ENCODE peak calls at places on chromosomes 4 and X, in ten cellular contexts. M, K, I, O, U, S, Y, A, W and Q are unnamed samples.

GRCh38 chr4:125115476-125115875 is 199.3 kb upstream of the FAT4 start:
- DNase-seq in U (peak), A (no peak), O (no peak), Y (no peak), S (no peak), W (no peak), K (no peak), M (no peak), I (no peak), Q (no peak)

GRCh38 chr4:122854860-122855259 is 28.2 kb downstream of the FGF2 start:
- DNase-seq in M (peak), I (no peak), S (no peak), Y (no peak), W (no peak), U (no peak), A (no peak), K (no peak), O (no peak), Q (no peak)

GRCh38 chr4:2497324-2497723 is 28.4 kb downstream of the RNF4 start:
- DNase-seq in I (no peak), K (no peak), O (no peak), S (no peak), A (no peak), U (no peak), Y (no peak), M (no peak), W (no peak), Q (no peak)

GRCh38 chr4:28082686-28083390 is 1222.2 kb downstream of the STIM2 start:
- DNase-seq in W (peak), U (no peak), K (no peak), O (no peak), S (no peak), M (no peak), I (no peak), Y (no peak), A (no peak), Q (no peak)

GRCh38 chrX:154729439-154729838 is 21.4 kb downstream of the GAB3 start:
- DNase-seq in W (no peak), A (no peak), O (no peak), M (no peak), Y (no peak), U (no peak), I (no peak), S (no peak), K (no peak), Q (no peak)

GRCh38 chr4:168212656-168213055 is 105.9 kb downstream of the DDX60 start:
- DNase-seq in Y (no peak), O (no peak), A (no peak), I (no peak), M (no peak), S (no peak), W (no peak), U (no peak), K (no peak), Q (no peak)

GRCh38 chr4:86218721-86219481 is 141.0 kb downstream of the MAPK10 start:
- DNase-seq in I (no peak), A (no peak), Y (no peak), M (no peak), K (peak), W (peak), U (peak), S (no peak), O (no peak), Q (no peak)

GRCh38 chr4:8283161-8283560 is 13.6 kb downstream of the HTRA3 start:
- DNase-seq in O (no peak), W (no peak), I (peak), K (no peak), Y (no peak), U (no peak), M (no peak), S (no peak), A (no peak), Q (no peak)

GRCh38 chr4:81120055-81120454 is 89.5 kb downstream of the BMP3 start:
- DNase-seq in Y (no peak), M (no peak), S (no peak), W (no peak), K (no peak), I (no peak), A (no peak), O (no peak), U (no peak), Q (no peak)

GRCh38 chr4:55018521-55018920 is 106.9 kb downstream of the KDR start:
- DNase-seq in M (no peak), U (no peak), O (no peak), W (peak), A (no peak), Y (no peak), I (no peak), S (no peak), K (no peak), Q (no peak)

GRCh38 chr4:9931196-9931595 is 90.1 kb downstream of the SLC2A9 start:
- DNase-seq in I (no peak), M (no peak), Y (no peak), O (no peak), K (no peak), S (no peak), W (no peak), U (no peak), A (no peak), Q (no peak)

GRCh38 chr4:31007858-31008257 is 287.7 kb downstream of the PCDH7 start:
- DNase-seq in S (no peak), U (no peak), K (no peak), O (no peak), M (no peak), I (no peak), Y (no peak), W (no peak), A (no peak), Q (no peak)

GRCh38 chr4:152352645-152353116 is 183.2 kb downstream of the FBXW7 start:
- DNase-seq in M (peak), K (peak), I (peak), W (peak), O (peak), Y (peak), U (peak), A (no peak), S (peak), Q (no peak)

GRCh38 chr4:76011018-76011670 is 3.8 kb upstream of the CXCL9 start:
- DNase-seq in M (no peak), S (no peak), A (no peak), Y (no peak), U (no peak), K (no peak), I (no peak), W (no peak), O (no peak), Q (no peak)

GRCh38 chr4:183099537-183100297 is 660 bp downstream of the WWC2 start:
- DNase-seq in O (no peak), K (no peak), S (peak), A (no peak), I (peak), U (no peak), W (peak), M (peak), Y (peak), Q (no peak)

GRCh38 chr4:70571772-70572171 is 20.3 kb upstream of the AMBN start:
- DNase-seq in A (no peak), U (no peak), M (no peak), O (no peak), S (no peak), Y (no peak), W (no peak), K (no peak), I (no peak), Q (no peak)

GRCh38 chrX:54597728-54598127 is 67.7 kb downstream of the GNL3L start:
- DNase-seq in O (no peak), S (no peak), I (no peak), W (no peak), K (no peak), U (no peak), M (no peak), Y (no peak), A (no peak), Q (no peak)

GRCh38 chr4:8920969-8921368 is 49.3 kb upstream of the HMX1 start:
- DNase-seq in W (no peak), A (no peak), U (no peak), O (no peak), S (no peak), K (no peak), M (peak), Y (peak), I (no peak), Q (no peak)

GRCh38 chr4:146245246-146245645 is 30.9 kb downstream of the REELD1 start:
- DNase-seq in U (no peak), Y (no peak), K (no peak), I (no peak), O (peak), W (no peak), M (no peak), A (no peak), S (no peak), Q (no peak)

GRCh38 chr4:146244496-146244895 is 30.2 kb downstream of the REELD1 start:
- DNase-seq in M (no peak), Y (no peak), W (no peak), K (no peak), A (no peak), U (no peak), I (no peak), O (no peak), S (no peak), Q (no peak)

GRCh38 chr4:146243883-146244277 is 29.5 kb downstream of the REELD1 start:
- DNase-seq in W (no peak), S (no peak), O (no peak), I (no peak), A (no peak), Y (no peak), K (no peak), U (no peak), M (no peak), Q (no peak)

GRCh38 chr4:146245899-146246298 is 31.6 kb downstream of the REELD1 start:
- DNase-seq in Y (no peak), W (no peak), O (no peak), K (no peak), I (no peak), U (no peak), A (no peak), M (no peak), S (no peak), Q (no peak)

GRCh38 chr4:146243141-146243882 is 29.0 kb downstream of the REELD1 start:
- DNase-seq in K (no peak), O (no peak), I (no peak), S (no peak), A (peak), W (peak), Y (no peak), M (peak), U (peak), Q (no peak)
- TF ChIP-seq CTCF in K (no peak), O (peak), I (no peak), S (peak), A (peak), W (peak), Y (no peak), M (peak), U (no peak), Q (peak)

GRCh38 chrX:41293269-41293668 is 40.7 kb upstream of the DDX3X start:
- DNase-seq in O (no peak), W (no peak), K (no peak), I (no peak), A (no peak), Y (no peak), M (no peak), S (no peak), U (peak), Q (no peak)
- TF ChIP-seq CTCF in O (no peak), W (peak), K (no peak), I (no peak), A (no peak), Y (no peak), M (no peak), S (peak), U (peak), Q (peak)

GRCh38 chr4:89306486-89307184 is 965 bp downstream of the GPRIN3 start:
- DNase-seq in O (no peak), S (no peak), I (no peak), U (no peak), Y (no peak), K (no peak), A (peak), M (no peak), W (no peak), Q (no peak)

GRCh38 chr4:89305712-89306437 is 1.7 kb downstream of the GPRIN3 start:
- DNase-seq in A (no peak), K (no peak), Y (no peak), S (no peak), M (no peak), I (no peak), W (peak), O (no peak), U (peak), Q (peak)

GRCh38 chr4:89307185-89307445 is 485 bp downstream of the GPRIN3 start:
- DNase-seq in Y (no peak), I (no peak), O (no peak), U (no peak), K (no peak), M (no peak), A (no peak), S (no peak), W (no peak), Q (no peak)

GRCh38 chr4:89308161-89308500 is 531 bp upstream of the GPRIN3 start:
- DNase-seq in K (no peak), M (no peak), U (no peak), O (no peak), W (no peak), Y (no peak), S (no peak), A (no peak), I (no peak), Q (no peak)

DNA sequence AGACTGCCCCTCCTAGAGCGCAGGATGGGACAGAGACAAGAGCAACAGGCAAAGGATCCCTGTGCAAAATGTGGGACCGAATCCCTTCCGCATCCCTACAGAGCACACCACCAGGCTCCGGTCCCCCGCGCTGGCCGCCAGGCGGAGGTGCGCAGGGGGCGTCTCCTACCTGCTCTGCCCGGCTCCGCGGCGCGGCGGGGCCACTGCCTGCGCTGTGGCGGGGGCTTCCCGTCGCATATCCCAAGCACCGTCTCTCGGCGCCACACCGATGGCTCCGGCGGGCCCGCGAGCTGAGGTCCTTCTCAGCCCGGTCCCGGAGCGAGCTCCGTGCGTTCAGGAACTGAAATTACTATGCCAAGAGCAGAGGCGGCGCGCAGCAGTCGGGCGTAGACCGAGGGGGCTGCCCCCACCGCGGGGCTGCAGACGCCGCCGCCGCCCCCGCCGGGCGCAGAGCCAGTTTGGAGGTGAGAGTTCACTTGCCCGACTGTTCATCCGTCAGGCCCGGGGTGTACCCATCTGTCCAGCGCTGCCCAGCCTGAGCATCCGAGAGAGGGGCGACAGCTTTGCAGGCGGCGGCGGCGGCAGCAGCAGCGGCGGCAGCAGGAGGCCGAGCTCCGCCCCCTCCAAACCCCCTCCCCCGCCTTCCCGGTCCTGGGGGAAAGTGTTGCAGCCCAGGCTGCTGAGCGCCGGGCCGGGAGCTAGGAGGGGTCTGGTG is at the start of gene GPRIN3:
- DNase-seq in K (no peak), S (peak), U (peak), W (peak), M (peak), I (peak), Y (peak), O (peak), A (peak), Q (peak)
- TF ChIP-seq CTCF in K (no peak), S (peak), U (no peak), W (no peak), M (no peak), I (no peak), Y (no peak), O (no peak), A (no peak), Q (no peak)

DNA sequence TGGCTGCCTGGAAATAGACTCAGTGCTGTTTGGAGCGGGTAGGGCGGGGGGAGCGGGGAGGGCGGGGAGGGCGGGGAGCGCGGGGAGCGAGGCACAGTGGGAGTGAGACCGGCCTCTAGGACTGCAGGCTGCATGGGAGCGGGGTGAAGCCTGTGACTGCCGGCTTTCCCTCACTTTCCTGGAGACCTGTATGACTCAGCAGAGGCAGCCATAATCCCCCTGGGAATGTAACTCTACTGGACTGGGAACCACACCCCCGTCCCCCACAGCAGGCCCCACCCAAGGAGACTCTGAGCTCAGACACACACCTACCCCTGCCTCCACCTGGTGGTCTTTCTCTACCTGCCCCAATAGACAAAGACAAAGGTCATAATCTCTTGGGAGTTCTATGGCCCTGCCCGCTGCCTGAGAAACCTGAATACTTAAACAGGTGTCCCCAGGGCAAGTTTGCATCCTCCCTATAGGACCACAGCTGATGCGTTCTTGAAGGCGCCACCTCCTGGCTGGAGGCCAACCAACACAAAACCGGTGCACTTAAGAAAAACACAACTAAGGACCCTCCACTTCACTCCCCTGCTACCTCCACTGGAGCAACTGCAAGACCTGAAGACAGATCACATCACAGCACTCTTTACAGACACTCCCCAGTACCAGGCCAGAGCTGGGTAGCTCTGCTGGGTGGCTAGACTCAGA is 18.0 kb downstream of the HDAC8 start:
- DNase-seq in I (no peak), U (no peak), W (peak), Y (no peak), K (no peak), M (no peak), S (peak), O (no peak), A (no peak), Q (no peak)
- TF ChIP-seq CTCF in I (no peak), U (no peak), W (no peak), Y (no peak), K (no peak), M (no peak), S (peak), O (no peak), A (no peak), Q (no peak)